ENCODE peak calls at places on chromosomes 5 and 9, in eight cellular contexts. B, O, R, D, U, Z, J and X are unnamed samples.

GRCh38 chr5:36389245-36389644 is 87.5 kb upstream of the RANBP3L start:
- DNase-seq in B (no peak), O (peak), R (no peak), D (no peak), U (no peak), Z (no peak), J (no peak), X (no peak)

GRCh38 chr5:73325546-73325945 is 123.0 kb downstream of the FOXD1 start:
- DNase-seq in B (no peak), O (no peak), R (no peak), D (no peak), U (no peak), Z (no peak), J (no peak), X (no peak)

GRCh38 chr9:76403352-76403751 is 9.1 kb upstream of the RFK start:
- DNase-seq in B (peak), O (no peak), R (peak), D (peak), U (no peak), Z (peak), J (peak), X (no peak)

GRCh38 chr5:57499262-57500050 is 16.8 kb upstream of the ACTBL2 start:
- DNase-seq in B (peak), O (peak), R (peak), D (peak), U (peak), Z (peak), J (peak), X (no peak)

GRCh38 chr9:11269036-11269435 is 656.2 kb upstream of the PTPRD start:
- DNase-seq in B (no peak), O (no peak), R (no peak), D (no peak), U (no peak), Z (no peak), J (no peak), X (no peak)

GRCh38 chr5:150213530-150213929 is 23.7 kb downstream of the SLC6A7 start:
- DNase-seq in B (peak), O (no peak), R (peak), D (no peak), U (no peak), Z (no peak), J (no peak), X (no peak)

GRCh38 chr9:19976226-19976625 is 187.4 kb upstream of the SLC24A2 start:
- DNase-seq in B (no peak), O (no peak), R (no peak), D (no peak), U (no peak), Z (no peak), J (no peak), X (no peak)

GRCh38 chr5:133387091-133387490 is 225.2 kb downstream of the FSTL4 start:
- DNase-seq in B (no peak), O (no peak), R (no peak), D (no peak), U (no peak), Z (no peak), J (no peak), X (no peak)

GRCh38 chr9:95840096-95840495 is 35.4 kb upstream of the ERCC6L2 start:
- DNase-seq in B (no peak), O (no peak), R (no peak), D (no peak), U (no peak), Z (no peak), J (no peak), X (no peak)

GRCh38 chr9:75001719-75002421 is 26.2 kb downstream of the CARNMT1 start:
- DNase-seq in B (peak), O (peak), R (peak), D (peak), U (no peak), Z (peak), J (peak), X (no peak)

GRCh38 chr5:43422143-43422542 is 10.0 kb upstream of the CCL28 start:
- DNase-seq in B (peak), O (no peak), R (no peak), D (no peak), U (no peak), Z (no peak), J (no peak), X (no peak)

GRCh38 chr5:178453224-178453623 is 137.0 kb downstream of the COL23A1 start:
- DNase-seq in B (peak), O (no peak), R (no peak), D (no peak), U (no peak), Z (no peak), J (no peak), X (no peak)

GRCh38 chr5:169914766-169915165 is 65.5 kb downstream of the INSYN2B start:
- DNase-seq in B (peak), O (peak), R (peak), D (no peak), U (peak), Z (no peak), J (no peak), X (peak)

GRCh38 chr9:91604451-91604850 is 180.8 kb upstream of the NFIL3 start:
- DNase-seq in B (no peak), O (no peak), R (no peak), D (no peak), U (no peak), Z (no peak), J (no peak), X (no peak)
- TF ChIP-seq CTCF in B (no peak), O (no peak), R (no peak), D (no peak), U (no peak), Z (no peak), J (no peak), X (no peak)

DNA sequence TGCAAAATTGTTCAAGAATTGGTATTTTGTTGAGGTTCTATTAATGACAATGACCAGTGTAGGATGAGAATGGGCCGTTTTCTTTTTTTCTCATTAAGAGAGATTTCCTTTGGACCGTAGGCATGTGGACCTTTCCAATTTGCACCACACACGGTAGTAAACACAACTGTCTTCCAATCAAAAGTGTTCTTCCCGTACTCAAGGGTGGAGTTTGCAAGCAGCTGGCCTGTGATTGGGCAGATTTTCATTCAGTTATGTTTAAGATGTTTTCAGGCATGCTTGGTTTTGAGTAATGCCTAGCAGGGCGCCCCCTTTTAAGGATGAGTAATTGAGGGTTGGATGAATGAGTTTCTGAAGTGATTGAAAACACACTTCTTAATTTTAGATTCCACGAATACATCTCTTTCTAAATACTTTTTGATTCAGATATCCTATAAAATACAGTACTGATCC is 2.5 kb downstream of the KDM3B start:
- DNase-seq in B (peak), O (peak), R (peak), D (no peak), U (peak), Z (peak), J (peak), X (no peak)
- TF ChIP-seq CTCF in B (peak), O (no peak), R (no peak), D (no peak), U (no peak), Z (no peak), J (peak), X (no peak)

GRCh38 chr9:90805006-90805993 is 3.7 kb downstream of the SYK start:
- DNase-seq in B (no peak), O (no peak), R (no peak), D (no peak), U (no peak), Z (no peak), J (no peak), X (no peak)
- TF ChIP-seq CTCF in B (no peak), O (no peak), R (no peak), D (no peak), U (no peak), Z (no peak), J (no peak), X (no peak)

DNA sequence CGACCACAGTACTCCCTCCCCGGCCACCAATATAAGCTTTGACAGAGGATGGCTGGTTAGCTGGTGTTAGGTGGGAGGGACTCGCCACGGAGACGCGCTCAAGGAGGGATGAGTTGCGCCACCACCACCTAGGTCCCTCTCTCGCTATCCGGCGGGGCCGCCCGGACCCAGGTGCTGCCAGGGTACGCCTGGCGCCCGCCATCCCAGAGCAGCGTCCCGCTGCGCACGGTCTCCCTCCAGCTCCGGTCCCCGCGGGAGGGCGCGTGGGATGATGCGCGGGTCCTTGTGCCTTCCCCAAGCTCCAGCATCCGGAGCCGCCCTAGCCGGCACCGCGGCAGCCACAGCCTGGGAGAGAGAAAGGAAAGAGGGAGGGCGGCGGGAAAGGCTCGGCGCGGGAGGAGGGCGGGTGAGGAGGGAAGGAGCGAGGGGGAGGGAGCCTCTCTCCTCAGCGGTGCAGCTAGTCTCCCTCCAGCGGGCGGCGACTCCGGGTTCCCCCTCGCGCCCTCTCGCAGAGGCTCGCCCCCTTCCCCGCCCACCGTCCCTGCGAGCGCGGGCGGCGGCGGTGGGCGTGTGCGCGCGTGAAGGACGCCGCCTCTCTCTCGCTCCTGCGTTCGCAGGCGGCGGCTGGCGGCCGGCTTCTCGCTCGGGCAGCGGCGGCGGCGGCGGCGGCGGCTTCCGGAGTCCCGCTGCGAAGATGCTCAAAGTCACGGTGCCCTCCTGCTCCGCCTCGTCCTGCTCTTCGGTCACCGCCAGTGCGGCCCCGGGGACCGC is at the start of gene CAMK4:
- DNase-seq in B (peak), O (peak), R (peak), D (peak), U (peak), Z (peak), J (peak), X (peak)
- TF ChIP-seq CTCF in B (peak), O (no peak), R (no peak), D (no peak), U (no peak), Z (no peak), J (peak), X (no peak)

GRCh38 chr5:55360190-55360589 is 52.4 kb downstream of the MTREX start:
- DNase-seq in B (peak), O (no peak), R (peak), D (no peak), U (no peak), Z (no peak), J (no peak), X (no peak)

GRCh38 chr5:55356896-55357295 is 49.1 kb downstream of the MTREX start:
- DNase-seq in B (no peak), O (no peak), R (no peak), D (no peak), U (no peak), Z (no peak), J (no peak), X (no peak)
- TF ChIP-seq CTCF in B (no peak), O (no peak), R (no peak), D (peak), U (no peak), Z (no peak), J (no peak), X (no peak)

DNA sequence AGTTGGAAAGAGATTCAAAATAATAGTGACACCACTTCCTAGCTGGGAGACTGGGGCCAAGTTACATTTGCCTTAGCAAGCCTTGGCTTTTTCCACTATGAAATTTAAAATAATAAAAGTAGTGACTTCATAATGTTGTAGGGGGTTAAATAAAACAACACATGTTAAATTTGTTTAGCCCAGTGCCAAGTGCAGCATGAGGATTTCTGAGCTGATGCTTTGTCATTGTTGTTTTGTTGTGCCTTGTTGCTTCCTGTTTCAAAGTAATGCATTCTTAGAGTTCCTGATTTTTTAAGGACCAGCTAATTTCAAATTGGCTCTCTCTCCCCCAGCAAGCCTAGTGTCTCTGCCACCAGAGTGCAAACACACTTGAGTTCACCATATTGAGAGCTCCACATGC is 270.7 kb upstream of the PAPPA start:
- DNase-seq in B (peak), O (no peak), R (peak), D (no peak), U (no peak), Z (no peak), J (no peak), X (no peak)
- TF ChIP-seq CTCF in B (no peak), O (no peak), R (no peak), D (no peak), U (no peak), Z (no peak), J (no peak), X (no peak)